ENCODE peak calls at places on chromosome 10, in six cellular contexts. J is activated CD8-positive, alpha-beta T cell treated with anti-CD3 and anti-CD28 coated beads for 36 hours; F is HuH-7.5; R is A549; Q is heart left ventricle; S is neuronal stem cell. Y is an unnamed sample.

GRCh38 chr10:53453196-53453595 is 680.6 kb upstream of the MBL2 start:
- DNase-seq in R (peak; percentile 1), J (no peak), Q (no peak), F (no peak), S (no peak), Y (no peak)

GRCh38 chr10:6399241-6399701 is 180.8 kb downstream of the PRKCQ start:
- DNase-seq in S (no peak), Q (peak; percentile 49), F (no peak), R (peak; percentile 82), J (no peak), Y (no peak)

GRCh38 chr10:24900888-24901685 is 51.3 kb downstream of the PRTFDC1 start:
- DNase-seq in F (no peak), S (no peak), Q (no peak), J (no peak), R (no peak), Y (no peak)

GRCh38 chr10:123421461-123421860 is 244.7 kb upstream of the GPR26 start:
- DNase-seq in S (no peak), F (no peak), J (no peak), R (no peak), Q (no peak), Y (no peak)

GRCh38 chr10:71138126-71138860 is 74.1 kb upstream of the UNC5B start:
- DNase-seq in F (no peak), Q (no peak), R (no peak), S (no peak), J (no peak), Y (no peak)

GRCh38 chr10:58435297-58435696 is 50.1 kb downstream of the TFAM start:
- DNase-seq in Q (no peak), S (no peak), J (peak; percentile 51), R (peak; percentile 85), F (no peak), Y (peak; percentile 97)

GRCh38 chr10:93287775-93288174 is 194.4 kb downstream of the MYOF start:
- DNase-seq in Q (no peak), J (no peak), F (no peak), S (no peak), R (no peak), Y (no peak)

GRCh38 chr10:86353506-86354485 is 12.8 kb downstream of the GRID1 start:
- DNase-seq in R (no peak), Q (no peak), S (no peak), J (no peak), F (no peak), Y (no peak)

GRCh38 chr10:46555366-46555712 is 1.1 kb downstream of the GPRIN2 start:
- DNase-seq in Q (peak; percentile 15), R (no peak), F (no peak), J (no peak), S (no peak), Y (no peak)